ENCODE peak calls at places on chromosomes 12 and 14, in ten cellular contexts. One of them, this sample, is unnamed. For H3K36me3, the result is how much of the 10 kb centered on the place peaks cover.

GRCh38 chr12:116799955-116800354 is 61.8 kb downstream of the RNFT2 start:
- DNase-seq in CD4-positive, alpha-beta memory T cell: no peak
- DNase-seq in heart left ventricle: no peak
- DNase-seq in lower lobe of right lung: no peak
- DNase-seq in transverse colon: no peak
- DNase-seq in HepG2: no peak
- DNase-seq in fibroblast of lung: no peak
- DNase-seq in tibial artery: no peak
- DNase-seq in aorta: no peak
- DNase-seq in SK-N-SH: no peak
- DNase-seq in this sample: no peak

GRCh38 chr14:33938131-33938949 is 12.5 kb downstream of the EGLN3 start:
- DNase-seq in CD4-positive, alpha-beta memory T cell: no peak
- DNase-seq in heart left ventricle: peak
- DNase-seq in lower lobe of right lung: no peak
- DNase-seq in transverse colon: peak
- DNase-seq in HepG2: peak
- DNase-seq in fibroblast of lung: peak
- DNase-seq in tibial artery: peak
- DNase-seq in aorta: peak
- DNase-seq in SK-N-SH: peak
- DNase-seq in this sample: no peak

GRCh38 chr14:31792726-31793125 is 231.5 kb downstream of the NUBPL start:
- DNase-seq in CD4-positive, alpha-beta memory T cell: no peak
- DNase-seq in heart left ventricle: no peak
- DNase-seq in lower lobe of right lung: no peak
- DNase-seq in transverse colon: no peak
- DNase-seq in HepG2: no peak
- DNase-seq in fibroblast of lung: no peak
- DNase-seq in tibial artery: no peak
- DNase-seq in aorta: no peak
- DNase-seq in SK-N-SH: no peak
- DNase-seq in this sample: no peak

GRCh38 chr14:36724162-36724561 is 62.5 kb downstream of the PAX9 start:
- DNase-seq in CD4-positive, alpha-beta memory T cell: no peak
- DNase-seq in heart left ventricle: no peak
- DNase-seq in lower lobe of right lung: no peak
- DNase-seq in transverse colon: no peak
- DNase-seq in HepG2: no peak
- DNase-seq in fibroblast of lung: no peak
- DNase-seq in tibial artery: no peak
- DNase-seq in aorta: no peak
- DNase-seq in SK-N-SH: no peak
- DNase-seq in this sample: no peak

GRCh38 chr12:77122236-77122635 is 56.9 kb upstream of the E2F7 start:
- DNase-seq in CD4-positive, alpha-beta memory T cell: no peak
- DNase-seq in heart left ventricle: no peak
- DNase-seq in lower lobe of right lung: no peak
- DNase-seq in transverse colon: no peak
- DNase-seq in HepG2: peak
- DNase-seq in fibroblast of lung: peak
- DNase-seq in tibial artery: no peak
- DNase-seq in aorta: no peak
- DNase-seq in SK-N-SH: no peak
- DNase-seq in this sample: no peak

GRCh38 chr12:32478858-32479257 is 79.5 kb downstream of the FGD4 start:
- DNase-seq in CD4-positive, alpha-beta memory T cell: no peak
- DNase-seq in heart left ventricle: no peak
- DNase-seq in lower lobe of right lung: no peak
- DNase-seq in transverse colon: no peak
- DNase-seq in HepG2: no peak
- DNase-seq in fibroblast of lung: no peak
- DNase-seq in tibial artery: no peak
- DNase-seq in aorta: no peak
- DNase-seq in SK-N-SH: no peak
- DNase-seq in this sample: no peak

GRCh38 chr12:92784795-92785562 is 82.2 kb downstream of the PLEKHG7 start:
- DNase-seq in CD4-positive, alpha-beta memory T cell: peak
- DNase-seq in heart left ventricle: no peak
- DNase-seq in lower lobe of right lung: no peak
- DNase-seq in transverse colon: no peak
- DNase-seq in HepG2: peak
- DNase-seq in fibroblast of lung: peak
- DNase-seq in tibial artery: no peak
- DNase-seq in aorta: no peak
- DNase-seq in SK-N-SH: peak
- DNase-seq in this sample: no peak

GRCh38 chr14:53273671-53274072 is 120.5 kb upstream of the DDHD1 start:
- DNase-seq in CD4-positive, alpha-beta memory T cell: no peak
- DNase-seq in heart left ventricle: peak
- DNase-seq in lower lobe of right lung: no peak
- DNase-seq in transverse colon: no peak
- DNase-seq in HepG2: peak
- DNase-seq in fibroblast of lung: no peak
- DNase-seq in tibial artery: no peak
- DNase-seq in aorta: no peak
- DNase-seq in SK-N-SH: no peak
- DNase-seq in this sample: no peak

GRCh38 chr12:124509676-124510300 is 57.6 kb downstream of the NCOR2 start:
- DNase-seq in CD4-positive, alpha-beta memory T cell: no peak
- DNase-seq in heart left ventricle: no peak
- DNase-seq in lower lobe of right lung: no peak
- DNase-seq in transverse colon: peak
- DNase-seq in HepG2: peak
- DNase-seq in fibroblast of lung: peak
- DNase-seq in tibial artery: peak
- DNase-seq in aorta: no peak
- DNase-seq in SK-N-SH: peak
- DNase-seq in this sample: no peak

GRCh38 chr14:86450075-86450474 is 920.1 kb downstream of the FLRT2 start:
- DNase-seq in CD4-positive, alpha-beta memory T cell: no peak
- DNase-seq in heart left ventricle: no peak
- DNase-seq in lower lobe of right lung: no peak
- DNase-seq in transverse colon: no peak
- DNase-seq in HepG2: no peak
- DNase-seq in fibroblast of lung: no peak
- DNase-seq in tibial artery: no peak
- DNase-seq in aorta: no peak
- DNase-seq in SK-N-SH: no peak
- DNase-seq in this sample: no peak

GRCh38 chr12:27193106-27193505 is 51.0 kb upstream of the STK38L start:
- DNase-seq in CD4-positive, alpha-beta memory T cell: no peak
- DNase-seq in heart left ventricle: no peak
- DNase-seq in lower lobe of right lung: no peak
- DNase-seq in transverse colon: no peak
- DNase-seq in HepG2: no peak
- DNase-seq in fibroblast of lung: peak
- DNase-seq in tibial artery: no peak
- DNase-seq in aorta: no peak
- DNase-seq in SK-N-SH: no peak
- DNase-seq in this sample: no peak

GRCh38 chr12:81077329-81077685 is 572 bp upstream of the ACSS3 start:
- DNase-seq in CD4-positive, alpha-beta memory T cell: no peak
- DNase-seq in heart left ventricle: peak
- DNase-seq in lower lobe of right lung: no peak
- DNase-seq in transverse colon: no peak
- DNase-seq in HepG2: peak
- DNase-seq in fibroblast of lung: peak
- DNase-seq in tibial artery: no peak
- DNase-seq in aorta: no peak
- DNase-seq in SK-N-SH: no peak
- DNase-seq in this sample: no peak

GRCh38 chr14:105333020-105333490 is 18.5 kb downstream of the PACS2 start:
- DNase-seq in CD4-positive, alpha-beta memory T cell: no peak
- DNase-seq in heart left ventricle: peak
- DNase-seq in lower lobe of right lung: peak
- DNase-seq in transverse colon: no peak
- DNase-seq in HepG2: no peak
- DNase-seq in fibroblast of lung: no peak
- DNase-seq in tibial artery: no peak
- DNase-seq in aorta: no peak
- DNase-seq in SK-N-SH: no peak
- DNase-seq in this sample: no peak

GRCh38 chr14:75123991-75124390 is 2.9 kb downstream of the NEK9 start:
- DNase-seq in CD4-positive, alpha-beta memory T cell: no peak
- DNase-seq in heart left ventricle: peak
- DNase-seq in lower lobe of right lung: no peak
- DNase-seq in transverse colon: peak
- DNase-seq in HepG2: no peak
- DNase-seq in fibroblast of lung: peak
- DNase-seq in tibial artery: peak
- DNase-seq in aorta: no peak
- DNase-seq in SK-N-SH: peak
- DNase-seq in this sample: no peak

GRCh38 chr12:107801150-107801549 is 26.6 kb downstream of the ASCL4 start:
- DNase-seq in CD4-positive, alpha-beta memory T cell: no peak
- DNase-seq in heart left ventricle: no peak
- DNase-seq in lower lobe of right lung: no peak
- DNase-seq in transverse colon: no peak
- DNase-seq in HepG2: no peak
- DNase-seq in fibroblast of lung: peak
- DNase-seq in tibial artery: no peak
- DNase-seq in aorta: no peak
- DNase-seq in SK-N-SH: no peak
- DNase-seq in this sample: no peak

GRCh38 chr14:70567791-70568190 is 32.7 kb downstream of the MED6 start:
- DNase-seq in CD4-positive, alpha-beta memory T cell: no peak
- DNase-seq in heart left ventricle: no peak
- DNase-seq in lower lobe of right lung: no peak
- DNase-seq in transverse colon: no peak
- DNase-seq in HepG2: peak
- DNase-seq in fibroblast of lung: peak
- DNase-seq in tibial artery: no peak
- DNase-seq in aorta: no peak
- DNase-seq in SK-N-SH: peak
- DNase-seq in this sample: no peak
- H3K36me3 ChIP-seq in CD4-positive, alpha-beta memory T cell: under half
- H3K36me3 ChIP-seq in heart left ventricle: under half
- H3K36me3 ChIP-seq in lower lobe of right lung: under half
- H3K36me3 ChIP-seq in transverse colon: under half
- H3K36me3 ChIP-seq in HepG2: under half
- H3K36me3 ChIP-seq in fibroblast of lung: under half
- H3K36me3 ChIP-seq in tibial artery: half or more
- H3K36me3 ChIP-seq in aorta: under half
- H3K36me3 ChIP-seq in SK-N-SH: under half
- H3K36me3 ChIP-seq in this sample: under half

GRCh38 chr12:52037248-52037861 is 13.9 kb upstream of the NR4A1 start:
- DNase-seq in CD4-positive, alpha-beta memory T cell: no peak
- DNase-seq in heart left ventricle: peak
- DNase-seq in lower lobe of right lung: peak
- DNase-seq in transverse colon: peak
- DNase-seq in HepG2: no peak
- DNase-seq in fibroblast of lung: peak
- DNase-seq in tibial artery: peak
- DNase-seq in aorta: peak
- DNase-seq in SK-N-SH: peak
- DNase-seq in this sample: no peak

GRCh38 chr12:52038447-52038846 is 12.8 kb upstream of the NR4A1 start:
- DNase-seq in CD4-positive, alpha-beta memory T cell: no peak
- DNase-seq in heart left ventricle: no peak
- DNase-seq in lower lobe of right lung: no peak
- DNase-seq in transverse colon: no peak
- DNase-seq in HepG2: no peak
- DNase-seq in fibroblast of lung: no peak
- DNase-seq in tibial artery: no peak
- DNase-seq in aorta: no peak
- DNase-seq in SK-N-SH: no peak
- DNase-seq in this sample: no peak

GRCh38 chr12:52033506-52034258 is 17.6 kb upstream of the NR4A1 start:
- DNase-seq in CD4-positive, alpha-beta memory T cell: no peak
- DNase-seq in heart left ventricle: no peak
- DNase-seq in lower lobe of right lung: no peak
- DNase-seq in transverse colon: no peak
- DNase-seq in HepG2: no peak
- DNase-seq in fibroblast of lung: no peak
- DNase-seq in tibial artery: no peak
- DNase-seq in aorta: no peak
- DNase-seq in SK-N-SH: no peak
- DNase-seq in this sample: no peak

GRCh38 chr12:52035926-52036325 is 15.3 kb upstream of the NR4A1 start:
- DNase-seq in CD4-positive, alpha-beta memory T cell: no peak
- DNase-seq in heart left ventricle: no peak
- DNase-seq in lower lobe of right lung: no peak
- DNase-seq in transverse colon: no peak
- DNase-seq in HepG2: no peak
- DNase-seq in fibroblast of lung: no peak
- DNase-seq in tibial artery: no peak
- DNase-seq in aorta: peak
- DNase-seq in SK-N-SH: no peak
- DNase-seq in this sample: no peak

GRCh38 chr12:52036587-52037171 is 14.6 kb upstream of the NR4A1 start:
- DNase-seq in CD4-positive, alpha-beta memory T cell: peak
- DNase-seq in heart left ventricle: peak
- DNase-seq in lower lobe of right lung: peak
- DNase-seq in transverse colon: peak
- DNase-seq in HepG2: no peak
- DNase-seq in fibroblast of lung: peak
- DNase-seq in tibial artery: peak
- DNase-seq in aorta: peak
- DNase-seq in SK-N-SH: peak
- DNase-seq in this sample: peak
- H3K4me3 ChIP-seq in CD4-positive, alpha-beta memory T cell: no peak
- H3K4me3 ChIP-seq in heart left ventricle: peak
- H3K4me3 ChIP-seq in lower lobe of right lung: peak
- H3K4me3 ChIP-seq in transverse colon: peak
- H3K4me3 ChIP-seq in HepG2: peak
- H3K4me3 ChIP-seq in fibroblast of lung: peak
- H3K4me3 ChIP-seq in tibial artery: peak
- H3K4me3 ChIP-seq in aorta: peak
- H3K4me3 ChIP-seq in SK-N-SH: no peak
- H3K4me3 ChIP-seq in this sample: peak

DNA sequence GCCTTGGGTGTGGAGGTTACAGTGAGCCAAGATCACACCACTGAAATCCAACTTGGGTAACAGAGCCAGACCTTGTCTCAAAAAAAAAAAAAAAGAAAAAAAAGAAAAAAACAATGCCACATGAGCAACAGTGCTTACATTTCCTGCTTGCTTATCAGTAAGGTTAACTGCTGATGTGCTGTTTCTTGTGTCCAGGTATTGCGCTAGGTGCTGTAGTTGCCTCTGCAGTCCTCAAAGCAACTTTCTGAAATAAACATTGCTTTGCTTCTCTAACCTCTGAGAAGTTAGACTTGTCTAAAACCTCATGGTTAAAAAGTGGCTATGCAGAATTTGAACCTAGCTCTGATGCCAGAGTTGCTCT is 24.7 kb downstream of the RNF34 start:
- DNase-seq in CD4-positive, alpha-beta memory T cell: no peak
- DNase-seq in heart left ventricle: no peak
- DNase-seq in lower lobe of right lung: no peak
- DNase-seq in transverse colon: no peak
- DNase-seq in HepG2: no peak
- DNase-seq in fibroblast of lung: no peak
- DNase-seq in tibial artery: no peak
- DNase-seq in aorta: no peak
- DNase-seq in SK-N-SH: no peak
- DNase-seq in this sample: no peak
- H3K36me3 ChIP-seq in CD4-positive, alpha-beta memory T cell: half or more
- H3K36me3 ChIP-seq in heart left ventricle: half or more
- H3K36me3 ChIP-seq in lower lobe of right lung: half or more
- H3K36me3 ChIP-seq in transverse colon: under half
- H3K36me3 ChIP-seq in HepG2: under half
- H3K36me3 ChIP-seq in fibroblast of lung: under half
- H3K36me3 ChIP-seq in tibial artery: half or more
- H3K36me3 ChIP-seq in aorta: under half
- H3K36me3 ChIP-seq in SK-N-SH: half or more
- H3K36me3 ChIP-seq in this sample: under half

GRCh38 chr12:53754196-53754595 is 2.4 kb upstream of the CISTR start:
- DNase-seq in CD4-positive, alpha-beta memory T cell: no peak
- DNase-seq in heart left ventricle: no peak
- DNase-seq in lower lobe of right lung: no peak
- DNase-seq in transverse colon: no peak
- DNase-seq in HepG2: no peak
- DNase-seq in fibroblast of lung: no peak
- DNase-seq in tibial artery: no peak
- DNase-seq in aorta: no peak
- DNase-seq in SK-N-SH: no peak
- DNase-seq in this sample: no peak
- H3K4me3 ChIP-seq in CD4-positive, alpha-beta memory T cell: no peak
- H3K4me3 ChIP-seq in heart left ventricle: no peak
- H3K4me3 ChIP-seq in lower lobe of right lung: no peak
- H3K4me3 ChIP-seq in transverse colon: no peak
- H3K4me3 ChIP-seq in HepG2: no peak
- H3K4me3 ChIP-seq in fibroblast of lung: no peak
- H3K4me3 ChIP-seq in tibial artery: no peak
- H3K4me3 ChIP-seq in aorta: no peak
- H3K4me3 ChIP-seq in SK-N-SH: no peak
- H3K4me3 ChIP-seq in this sample: no peak